ENCODE peak calls at places on chromosome 13, in seven cellular contexts. S, Y, K, U, D, J and B are unnamed samples.

GRCh38 chr13:100753391-100753790 is 78.8 kb upstream of the TMTC4 start:
- DNase-seq in D (no peak), K (no peak), U (no peak), Y (no peak), J (no peak), S (no peak), B (no peak)

GRCh38 chr13:112974676-112975075 is 5.7 kb downstream of the MCF2L start:
- DNase-seq in K (no peak), D (no peak), S (no peak), U (no peak), J (peak), Y (no peak), B (no peak)

GRCh38 chr13:44759723-44760360 is 183.7 kb upstream of the TSC22D1 start:
- DNase-seq in Y (no peak), S (no peak), J (peak), D (no peak), U (no peak), K (no peak), B (no peak)

GRCh38 chr13:36082806-36083205 is 48.4 kb downstream of the DCLK1 start:
- DNase-seq in U (no peak), S (no peak), D (no peak), Y (no peak), K (no peak), J (no peak), B (no peak)

GRCh38 chr13:76991432-76991795 is 467 bp upstream of the CLN5 start:
- DNase-seq in J (no peak), Y (no peak), K (no peak), S (no peak), U (no peak), D (peak), B (peak)

GRCh38 chr13:76798037-76798436 is 88.2 kb downstream of the KCTD12 start:
- DNase-seq in K (no peak), Y (no peak), D (no peak), J (peak), U (no peak), S (no peak), B (no peak)

GRCh38 chr13:40779796-40780285 is 8.9 kb upstream of the MRPS31 start:
- DNase-seq in S (no peak), Y (no peak), J (no peak), U (no peak), D (no peak), K (no peak), B (no peak)

GRCh38 chr13:24692541-24692940 is 12.3 kb downstream of the ATP12A start:
- DNase-seq in Y (no peak), U (no peak), K (no peak), S (no peak), J (peak), D (no peak), B (no peak)

GRCh38 chr13:106593131-106593530 is 25.2 kb upstream of the ARGLU1 start:
- DNase-seq in K (no peak), S (no peak), Y (no peak), D (no peak), U (no peak), J (no peak), B (no peak)